ENCODE peak calls at places on chromosomes 16 and 17, in nine cellular contexts. N is PC-3; S is aorta; H is bronchial epithelial cell; W is coronary artery; Y is CD8-positive, alpha-beta memory T cell; D is IMR-90; O is psoas muscle; X is choroid plexus epithelial cell. F is an unnamed sample.

GRCh38 chr17:40283662-40284061 is 4.0 kb upstream of the CDC6 start:
- DNase-seq in N (peak), S (no peak), H (peak), W (no peak), Y (no peak), D (peak), O (no peak), X (peak), F (no peak)

GRCh38 chr16:8173111-8173644 is 417.1 kb downstream of the TMEM114 start:
- DNase-seq in N (peak), S (peak), H (peak), W (no peak), Y (no peak), D (peak), O (peak), X (peak), F (peak)

GRCh38 chr17:59425085-59425901 is 93.8 kb downstream of the YPEL2 start:
- DNase-seq in N (no peak), S (peak), H (no peak), W (peak), Y (no peak), D (peak), O (peak), X (peak), F (no peak)

GRCh38 chr16:396605-397004 is 394 bp upstream of the NME4 start:
- DNase-seq in N (peak), S (no peak), H (peak), W (no peak), Y (no peak), D (peak), O (peak), X (peak), F (no peak)

GRCh38 chr17:72943826-72944689 is 148.4 kb downstream of the SLC39A11 start:
- DNase-seq in N (no peak), S (no peak), H (no peak), W (no peak), Y (no peak), D (no peak), O (no peak), X (no peak), F (peak)

GRCh38 chr17:83171661-83172060 is 92.3 kb downstream of the METRNL start:
- DNase-seq in N (no peak), S (no peak), H (no peak), W (peak), Y (no peak), D (no peak), O (peak), X (no peak), F (no peak)

GRCh38 chr16:53614346-53614745 is 89.3 kb downstream of the RPGRIP1L start:
- DNase-seq in N (no peak), S (no peak), H (peak), W (no peak), Y (no peak), D (peak), O (no peak), X (peak), F (no peak)

GRCh38 chr17:67280279-67280678 is 35.3 kb upstream of the HELZ start:
- DNase-seq in N (no peak), S (no peak), H (peak), W (no peak), Y (no peak), D (peak), O (peak), X (peak), F (no peak)

GRCh38 chr16:89115216-89115949 is 21.7 kb downstream of the ACSF3 start:
- DNase-seq in N (no peak), S (peak), H (peak), W (no peak), Y (peak), D (no peak), O (peak), X (peak), F (peak)

GRCh38 chr17:5931611-5932010 is 138.6 kb upstream of the WSCD1 start:
- DNase-seq in N (no peak), S (no peak), H (no peak), W (no peak), Y (no peak), D (no peak), O (no peak), X (no peak), F (no peak)

GRCh38 chr16:29745853-29746345 is at the start of gene C16orf54:
- DNase-seq in N (no peak), S (peak), H (no peak), W (peak), Y (peak), D (no peak), O (peak), X (no peak), F (peak)

GRCh38 chr16:85994492-85995433 is 95.8 kb downstream of the IRF8 start:
- DNase-seq in N (no peak), S (no peak), H (no peak), W (no peak), Y (no peak), D (no peak), O (no peak), X (no peak), F (no peak)
- H3K4me3 ChIP-seq in N (no peak), S (no peak), H (no peak), W (no peak), Y (no peak), D (no peak), O (no peak), X (no peak), F (no peak)

GRCh38 chr17:3695723-3696411 is at the start of gene P2RX5:
- DNase-seq in N (peak), S (no peak), H (no peak), W (no peak), Y (peak), D (no peak), O (peak), X (no peak), F (peak)

GRCh38 chr17:3693099-3693498 is 2.9 kb downstream of the P2RX5 start:
- DNase-seq in N (no peak), S (no peak), H (no peak), W (no peak), Y (no peak), D (no peak), O (no peak), X (no peak), F (no peak)

GRCh38 chr17:3695129-3695722 is 729 bp downstream of the P2RX5 start:
- DNase-seq in N (peak), S (no peak), H (no peak), W (no peak), Y (no peak), D (no peak), O (peak), X (no peak), F (no peak)

GRCh38 chr17:3692346-3692745 is 3.6 kb downstream of the P2RX5 start:
- DNase-seq in N (no peak), S (no peak), H (no peak), W (no peak), Y (no peak), D (no peak), O (no peak), X (no peak), F (no peak)

DNA sequence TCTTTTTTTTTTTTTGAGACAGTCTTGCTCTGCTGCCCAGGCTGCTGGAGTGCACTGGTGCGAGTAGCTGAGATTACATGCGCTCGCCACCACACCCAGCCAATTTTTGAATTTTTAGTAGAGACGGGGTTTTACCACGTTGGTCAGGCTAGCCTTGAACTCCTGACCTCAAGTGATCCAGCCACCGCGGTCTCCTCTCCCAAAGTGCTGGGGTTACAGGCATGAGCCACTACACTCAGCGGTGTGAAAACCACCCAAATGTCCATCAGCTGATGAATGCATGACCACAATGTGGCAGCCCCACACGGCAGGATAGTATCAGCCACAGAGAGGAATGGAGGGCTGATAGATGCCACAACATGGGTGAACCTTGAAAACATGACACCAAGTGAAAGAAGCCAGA is 2.1 kb downstream of the P2RX5 start:
- DNase-seq in N (no peak), S (no peak), H (no peak), W (no peak), Y (no peak), D (no peak), O (no peak), X (no peak), F (no peak)
- H3K4me3 ChIP-seq in N (no peak), S (no peak), H (no peak), W (no peak), Y (no peak), D (no peak), O (no peak), X (no peak), F (no peak)

GRCh38 chr17:29141484-29141835 is 38.7 kb downstream of the MYO18A start:
- DNase-seq in N (no peak), S (no peak), H (no peak), W (no peak), Y (no peak), D (no peak), O (no peak), X (no peak), F (no peak)
- H3K4me3 ChIP-seq in N (no peak), S (no peak), H (no peak), W (no peak), Y (peak), D (no peak), O (peak), X (no peak), F (peak)

GRCh38 chr16:4533490-4533889 is 5.1 kb downstream of the CDIP1 start:
- DNase-seq in N (no peak), S (no peak), H (no peak), W (no peak), Y (no peak), D (no peak), O (no peak), X (no peak), F (no peak)

GRCh38 chr16:4532238-4532637 is 6.3 kb downstream of the CDIP1 start:
- DNase-seq in N (no peak), S (no peak), H (no peak), W (no peak), Y (no peak), D (no peak), O (no peak), X (no peak), F (no peak)

GRCh38 chr16:4531816-4532215 is 6.8 kb downstream of the CDIP1 start:
- DNase-seq in N (no peak), S (no peak), H (no peak), W (no peak), Y (no peak), D (no peak), O (no peak), X (no peak), F (no peak)

GRCh38 chr16:4525634-4526277 is 12.8 kb downstream of the CDIP1 start:
- DNase-seq in N (no peak), S (no peak), H (no peak), W (no peak), Y (no peak), D (no peak), O (no peak), X (no peak), F (no peak)

GRCh38 chr16:4529085-4530060 is 9.2 kb downstream of the CDIP1 start:
- DNase-seq in N (no peak), S (no peak), H (peak), W (no peak), Y (peak), D (peak), O (no peak), X (peak), F (peak)
- H3K4me3 ChIP-seq in N (no peak), S (no peak), H (no peak), W (no peak), Y (no peak), D (no peak), O (peak), X (no peak), F (no peak)

DNA sequence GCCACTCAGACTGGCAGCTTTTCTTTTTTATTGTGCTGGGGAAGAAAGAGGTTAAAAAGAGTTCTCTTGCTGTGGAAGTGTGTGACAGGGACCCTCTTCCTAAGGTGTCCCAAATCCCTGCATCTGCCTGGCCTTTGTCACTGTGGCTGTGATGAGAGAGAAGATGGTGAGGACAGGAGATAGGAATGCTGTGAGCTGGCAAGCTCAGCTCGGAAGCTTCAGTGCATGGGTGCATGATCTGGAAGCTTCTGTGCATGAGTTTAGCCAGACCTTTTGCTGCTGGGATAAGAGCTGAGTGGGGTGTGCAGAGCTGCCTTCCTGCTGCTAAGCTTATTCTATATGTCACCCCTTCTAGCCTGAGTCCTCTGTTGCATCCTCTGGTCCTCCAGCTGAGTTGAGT is 103.3 kb upstream of the CACNG3 start:
- DNase-seq in N (no peak), S (no peak), H (no peak), W (no peak), Y (no peak), D (no peak), O (no peak), X (no peak), F (no peak)
- H3K4me3 ChIP-seq in N (no peak), S (no peak), H (no peak), W (no peak), Y (no peak), D (no peak), O (no peak), X (no peak), F (no peak)

GRCh38 chr17:27633312-27634025 is 2.5 kb downstream of the LGALS9 start:
- DNase-seq in N (no peak), S (no peak), H (no peak), W (no peak), Y (no peak), D (peak), O (no peak), X (peak), F (no peak)

GRCh38 chr17:27631897-27632725 is 1.1 kb downstream of the LGALS9 start:
- DNase-seq in N (no peak), S (no peak), H (no peak), W (no peak), Y (no peak), D (no peak), O (peak), X (no peak), F (no peak)

GRCh38 chr17:27630607-27631408 is at the start of gene LGALS9:
- DNase-seq in N (peak), S (no peak), H (peak), W (no peak), Y (peak), D (peak), O (no peak), X (peak), F (peak)

GRCh38 chr17:27634026-27634335 is 3.0 kb downstream of the LGALS9 start:
- DNase-seq in N (no peak), S (no peak), H (no peak), W (no peak), Y (no peak), D (no peak), O (no peak), X (no peak), F (no peak)

GRCh38 chr17:27631409-27631755 is 394 bp downstream of the LGALS9 start:
- DNase-seq in N (no peak), S (no peak), H (peak), W (no peak), Y (no peak), D (no peak), O (no peak), X (no peak), F (no peak)
- H3K4me3 ChIP-seq in N (no peak), S (no peak), H (no peak), W (peak), Y (peak), D (no peak), O (peak), X (peak), F (peak)

GRCh38 chr17:1143573-1143972 is 36.2 kb downstream of the ABR start:
- DNase-seq in N (no peak), S (no peak), H (no peak), W (no peak), Y (no peak), D (peak), O (no peak), X (peak), F (no peak)
- H3K4me3 ChIP-seq in N (no peak), S (no peak), H (no peak), W (no peak), Y (no peak), D (no peak), O (no peak), X (no peak), F (no peak)

DNA sequence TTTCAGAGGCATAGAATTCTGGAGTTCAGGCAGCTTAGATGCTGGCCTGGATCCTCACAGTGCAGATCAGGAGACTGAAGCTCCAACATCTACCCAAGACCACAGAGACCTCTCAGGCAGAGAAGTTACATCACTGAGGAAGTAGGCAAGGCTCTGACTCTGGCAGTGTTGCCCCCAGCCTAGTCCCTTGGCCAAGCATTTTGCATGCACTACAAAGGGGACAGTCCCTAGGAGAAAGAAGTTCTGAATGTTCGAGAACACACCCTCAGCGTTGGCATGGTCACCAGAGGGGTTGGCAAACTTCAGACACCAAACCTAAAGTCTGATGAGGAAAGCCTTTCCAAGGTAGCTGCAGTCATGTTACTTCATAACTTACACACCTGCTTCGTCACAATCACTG is 2.5 kb downstream of the RANBP10 start:
- DNase-seq in N (no peak), S (no peak), H (no peak), W (no peak), Y (no peak), D (no peak), O (no peak), X (no peak), F (no peak)
- H3K4me3 ChIP-seq in N (no peak), S (no peak), H (no peak), W (no peak), Y (no peak), D (no peak), O (no peak), X (no peak), F (no peak)

DNA sequence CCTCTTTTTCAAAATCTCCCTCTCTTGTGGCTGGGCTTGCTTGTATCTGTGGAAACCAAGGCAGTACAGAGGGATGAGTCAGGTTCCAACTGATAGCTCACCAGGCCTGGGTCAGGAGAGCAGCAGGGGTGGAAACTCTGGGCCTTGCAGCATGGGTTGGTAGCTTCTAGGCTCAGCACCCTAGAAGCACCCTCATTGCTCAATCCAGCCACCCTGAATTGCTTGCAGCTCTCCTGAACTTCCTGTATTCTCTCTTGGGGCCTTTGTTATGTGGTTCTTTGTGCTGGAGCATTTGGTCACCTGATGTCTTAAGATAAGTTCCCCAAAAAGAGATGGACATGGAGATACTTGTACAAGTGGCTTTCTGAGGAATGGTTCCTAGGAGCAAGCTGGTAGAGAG is 169.4 kb downstream of the IRX5 start:
- DNase-seq in N (no peak), S (no peak), H (no peak), W (no peak), Y (no peak), D (no peak), O (no peak), X (no peak), F (peak)
- H3K4me3 ChIP-seq in N (no peak), S (no peak), H (no peak), W (no peak), Y (no peak), D (no peak), O (no peak), X (no peak), F (no peak)

GRCh38 chr17:64772845-64773299 is 110.8 kb upstream of the SMURF2 start:
- DNase-seq in N (no peak), S (no peak), H (no peak), W (no peak), Y (no peak), D (no peak), O (peak), X (no peak), F (no peak)

GRCh38 chr17:64775701-64776570 is 113.8 kb upstream of the SMURF2 start:
- DNase-seq in N (no peak), S (no peak), H (no peak), W (no peak), Y (no peak), D (no peak), O (peak), X (no peak), F (no peak)

GRCh38 chr17:64773386-64773835 is 111.3 kb upstream of the SMURF2 start:
- DNase-seq in N (no peak), S (no peak), H (no peak), W (no peak), Y (no peak), D (no peak), O (no peak), X (no peak), F (no peak)

GRCh38 chr17:64774888-64775600 is 112.9 kb upstream of the SMURF2 start:
- DNase-seq in N (no peak), S (no peak), H (no peak), W (no peak), Y (no peak), D (no peak), O (peak), X (no peak), F (no peak)

GRCh38 chr17:64773836-64774761 is 112.0 kb upstream of the SMURF2 start:
- DNase-seq in N (peak), S (no peak), H (peak), W (no peak), Y (no peak), D (peak), O (peak), X (peak), F (no peak)
- H3K4me3 ChIP-seq in N (peak), S (no peak), H (peak), W (no peak), Y (no peak), D (no peak), O (no peak), X (no peak), F (no peak)

F was measured in Jurkat, Clone E6-1.